ENCODE peak calls at places on chromosomes 7 and 10, in six cellular contexts. J, S, X, T, B and O are unnamed samples.

GRCh38 chr10:79116801-79117723 is 48.3 kb downstream of the ZMIZ1 start:
- DNase-seq in B (no peak), J (no peak), X (no peak), T (no peak), S (peak), O (no peak)

GRCh38 chr10:97861351-97861750 is 11.7 kb downstream of the GOLGA7B start:
- DNase-seq in J (no peak), S (peak), T (no peak), X (no peak), B (peak), O (no peak)

GRCh38 chr10:70551491-70551890 is 51.0 kb downstream of the PRF1 start:
- DNase-seq in J (no peak), S (no peak), T (no peak), B (no peak), X (no peak), O (no peak)

GRCh38 chr7:138716889-138717288 is 15.7 kb upstream of the SVOPL start:
- DNase-seq in X (no peak), T (no peak), B (no peak), J (no peak), S (no peak), O (no peak)

GRCh38 chr10:47301833-47302232 is 1.8 kb downstream of the GDF10 start:
- DNase-seq in X (no peak), J (no peak), S (no peak), T (no peak), B (no peak), O (no peak)

GRCh38 chr10:70890917-70891431 is 2.6 kb upstream of the PCBD1 start:
- DNase-seq in T (no peak), X (no peak), J (no peak), S (peak), B (no peak), O (no peak)

GRCh38 chr10:124736491-124737136 is 7.6 kb downstream of the FAM53B start:
- DNase-seq in X (no peak), T (no peak), J (peak), S (peak), B (no peak), O (no peak)

GRCh38 chr7:134512271-134512670 is 15.1 kb upstream of the AKR1B10 start:
- DNase-seq in B (no peak), X (no peak), J (no peak), T (no peak), S (no peak), O (no peak)

GRCh38 chr7:55073051-55073511 is 54.3 kb downstream of the EGFR start:
- DNase-seq in X (no peak), J (no peak), T (peak), B (no peak), S (no peak), O (no peak)

GRCh38 chr7:77481615-77482014 is 55.5 kb upstream of the PTPN12 start:
- DNase-seq in B (no peak), X (no peak), J (no peak), S (no peak), T (no peak), O (no peak)

GRCh38 chr10:69801434-69802315 is at the start of gene COL13A1:
- DNase-seq in B (no peak), J (peak), T (no peak), X (no peak), S (peak), O (no peak)

GRCh38 chr10:71234970-71235681 is 22.8 kb downstream of the UNC5B start:
- DNase-seq in S (peak), B (no peak), T (no peak), J (peak), X (no peak), O (no peak)

GRCh38 chr10:91247360-91248111 is 27.1 kb downstream of the PCGF5 start:
- DNase-seq in B (no peak), J (no peak), S (peak), X (no peak), T (no peak), O (no peak)

GRCh38 chr10:5538446-5538845 is 13.7 kb downstream of the CALML3 start:
- DNase-seq in S (peak), T (no peak), J (peak), B (no peak), X (no peak), O (no peak)

GRCh38 chr7:107966701-107967100 is 36.3 kb downstream of the LAMB1 start:
- DNase-seq in J (no peak), S (peak), X (no peak), T (no peak), B (no peak), O (no peak)

GRCh38 chr10:51718804-51719291 is 19.5 kb upstream of the CSTF2T start:
- DNase-seq in J (no peak), T (no peak), B (no peak), S (peak), X (no peak), O (no peak)

GRCh38 chr10:124722812-124723783 is 21.1 kb downstream of the FAM53B start:
- DNase-seq in J (peak), B (no peak), X (no peak), S (no peak), T (peak), O (no peak)

GRCh38 chr7:45259966-45260646 is 102.5 kb downstream of the RAMP3 start:
- DNase-seq in X (peak), T (peak), S (peak), J (peak), B (peak), O (peak)

GRCh38 chr7:124577256-124577655 is 188.3 kb downstream of the GPR37 start:
- DNase-seq in X (no peak), S (no peak), T (no peak), B (no peak), J (no peak), O (no peak)

GRCh38 chr7:1520574-1521234 is 9.8 kb upstream of the MAFK start:
- DNase-seq in S (peak), X (no peak), B (peak), T (no peak), J (no peak), O (no peak)

GRCh38 chr10:120400601-120401000 is 56.4 kb upstream of the PLPP4 start:
- DNase-seq in T (no peak), B (no peak), S (peak), J (no peak), X (no peak), O (no peak)

GRCh38 chr7:33143996-33144718 is 14.8 kb downstream of the BBS9 start:
- DNase-seq in S (peak), X (no peak), B (no peak), T (no peak), J (no peak), O (no peak)

GRCh38 chr10:110837418-110838120 is 34.2 kb upstream of the PDCD4 start:
- DNase-seq in B (no peak), J (no peak), S (no peak), X (no peak), T (no peak), O (no peak)

GRCh38 chr7:102989161-102989560 is 76.4 kb downstream of the LRRC17 start:
- DNase-seq in T (no peak), X (no peak), J (no peak), B (no peak), S (no peak), O (no peak)

GRCh38 chr10:101611506-101611905 is 23.4 kb downstream of the DPCD start:
- DNase-seq in B (no peak), J (no peak), X (no peak), S (peak), T (peak), O (no peak)

GRCh38 chr10:477620-478019 is 211.8 kb downstream of the DIP2C start:
- DNase-seq in T (no peak), B (no peak), S (no peak), J (no peak), X (no peak), O (no peak)

GRCh38 chr10:78931333-78932083 is 137.3 kb upstream of the ZMIZ1 start:
- DNase-seq in X (no peak), S (peak), T (no peak), J (peak), B (peak), O (no peak)

GRCh38 chr7:42235734-42236133 is 1.3 kb downstream of the GLI3 start:
- DNase-seq in J (no peak), S (peak), T (no peak), B (no peak), X (no peak), O (no peak)